ENCODE peak calls at places on chromosomes 1 and 21, in four cellular contexts. D is OCI-LY7, V is lung, F is small intestine. S is an unnamed sample.
A peak's percentile ranks its signal among the peaks of the same experiment; 100 is the strongest.

GRCh38 chr1:3912809-3913685 is 13.0 kb upstream of the C1orf174 start:
- DNase-seq in D (no peak), V (no peak), F (peak; percentile 29), S (no peak)

GRCh38 chr1:223189903-223190724 is 47.1 kb upstream of the TLR5 start:
- DNase-seq in D (no peak), V (peak; percentile 27), F (no peak), S (peak; percentile 59)

GRCh38 chr1:6163191-6163972 is 16.7 kb downstream of the CHD5 start:
- DNase-seq in D (no peak), V (no peak), F (no peak), S (no peak)

GRCh38 chr1:169576241-169576933 is 9.9 kb downstream of the F5 start:
- DNase-seq in D (no peak), V (no peak), F (no peak), S (no peak)

GRCh38 chr1:115669002-115669673 is 27.4 kb downstream of the VANGL1 start:
- DNase-seq in D (no peak), V (no peak), F (no peak), S (no peak)

GRCh38 chr1:240190881-240191385 is 99.2 kb downstream of the FMN2 start:
- DNase-seq in D (no peak), V (no peak), F (no peak), S (no peak)

GRCh38 chr1:31505884-31506497 is 70.3 kb upstream of the TINAGL1 start:
- DNase-seq in D (no peak), V (no peak), F (no peak), S (no peak)

GRCh38 chr1:3657578-3658230 is 5.4 kb downstream of the TP73 start:
- DNase-seq in D (no peak), V (no peak), F (no peak), S (no peak)

GRCh38 chr21:32533053-32533452 is 52.3 kb downstream of the TCP10L start:
- DNase-seq in D (no peak), V (no peak), F (no peak), S (no peak)

GRCh38 chr1:1875932-1876331 is 15.0 kb downstream of the GNB1 start:
- DNase-seq in D (no peak), V (no peak), F (no peak), S (no peak)

GRCh38 chr1:1880617-1881312 is 10.1 kb downstream of the GNB1 start:
- DNase-seq in D (no peak), V (no peak), F (peak; percentile 48), S (no peak)

GRCh38 chr1:1879942-1880341 is 10.9 kb downstream of the GNB1 start:
- DNase-seq in D (no peak), V (no peak), F (no peak), S (no peak)

GRCh38 chr1:1876335-1876935 is 14.5 kb downstream of the GNB1 start:
- DNase-seq in D (no peak), V (no peak), F (no peak), S (no peak)

DNA sequence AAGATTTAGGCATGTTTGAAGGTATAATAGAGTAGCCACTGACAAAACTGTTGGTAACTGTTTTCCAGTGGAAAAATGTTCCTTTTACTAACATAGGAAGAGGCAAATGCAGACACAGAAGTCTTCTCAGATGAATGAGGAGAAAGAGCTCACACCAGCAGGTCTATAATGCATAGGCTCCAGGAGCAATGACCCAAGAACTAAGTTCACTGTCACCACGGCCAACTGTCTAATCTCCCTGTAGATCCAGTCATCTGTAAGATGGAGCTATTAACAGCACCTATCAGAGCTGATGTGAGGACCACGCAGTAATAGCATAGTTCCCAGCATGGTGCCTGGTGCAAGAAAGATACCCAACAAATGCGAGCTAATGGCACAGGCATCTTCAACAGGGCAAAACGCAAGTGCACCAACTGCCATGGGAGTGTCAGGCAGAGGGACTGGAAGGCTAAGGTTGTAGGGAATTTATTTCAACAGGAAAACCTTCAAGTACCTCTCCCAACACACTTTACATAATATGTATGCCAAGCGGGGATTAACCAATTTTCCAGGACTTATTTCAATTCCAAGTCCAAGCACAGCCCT is 12.9 kb downstream of the GNB1 start:
- DNase-seq in D (no peak), V (no peak), F (no peak), S (no peak)
- H3K4me1 ChIP-seq in D (peaks cover 31% of the 10 kb centered on the region), V (peaks cover 33% of the 10 kb centered on the region), F (peaks cover 6% of the 10 kb centered on the region), S (peaks cover 85% of the 10 kb centered on the region)

DNA sequence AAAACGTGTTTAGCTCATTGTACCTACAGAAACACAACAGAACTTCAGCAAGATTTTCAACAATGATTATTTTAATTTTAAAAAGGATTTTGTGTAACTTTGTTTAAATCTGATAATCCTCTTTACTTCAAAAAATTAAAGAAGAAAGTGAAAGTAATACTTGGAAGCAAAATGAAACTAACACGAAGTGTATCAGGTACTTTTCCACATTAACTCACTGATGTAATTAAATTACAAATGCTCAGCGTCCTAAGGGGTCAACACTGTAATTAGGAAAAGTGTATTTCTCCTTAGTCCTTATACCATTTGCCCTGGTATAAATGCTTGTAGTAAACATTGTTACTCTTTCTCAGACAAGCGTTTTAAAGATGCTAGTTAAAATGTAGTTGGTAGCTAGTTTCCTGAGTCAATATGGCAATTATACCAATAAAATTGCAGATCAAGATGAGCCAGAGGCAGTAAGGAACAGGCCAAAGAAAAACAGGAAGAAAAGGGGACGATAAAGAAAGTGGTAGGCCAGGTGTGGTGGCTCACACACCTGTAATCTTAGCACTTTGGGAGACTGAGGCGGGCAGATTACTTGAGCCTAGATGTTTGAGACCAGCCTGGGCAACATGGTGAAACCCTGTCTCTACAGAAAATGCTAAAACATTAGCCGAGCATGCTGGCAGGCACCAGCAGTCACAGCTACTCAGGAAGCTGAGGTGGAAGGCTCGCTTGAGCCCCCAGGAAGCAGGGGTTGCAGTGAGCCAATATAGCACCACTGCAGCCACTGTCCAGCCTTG is 553.0 kb downstream of the SMYD3 start:
- DNase-seq in D (peak; percentile 71), V (no peak), F (peak; percentile 45), S (no peak)
- H3K4me3 ChIP-seq in D (peak overlapping the region; percentile 60), V (no peak overlapping the region), F (no peak overlapping the region), S (peak overlapping the region; percentile 54)

GRCh38 chr1:25797939-25798338 is 2.1 kb upstream of the SELENON start:
- DNase-seq in D (peak; percentile 43), V (no peak), F (peak; percentile 33), S (no peak)

GRCh38 chr1:25794325-25794724 is 5.7 kb upstream of the SELENON start:
- DNase-seq in D (no peak), V (no peak), F (no peak), S (no peak)

GRCh38 chr1:25796807-25797458 is 3.1 kb upstream of the SELENON start:
- DNase-seq in D (peak; percentile 83), V (peak; percentile 88), F (peak; percentile 74), S (peak; percentile 87)

GRCh38 chr1:25795227-25795626 is 4.8 kb upstream of the SELENON start:
- DNase-seq in D (no peak), V (no peak), F (no peak), S (no peak)

DNA sequence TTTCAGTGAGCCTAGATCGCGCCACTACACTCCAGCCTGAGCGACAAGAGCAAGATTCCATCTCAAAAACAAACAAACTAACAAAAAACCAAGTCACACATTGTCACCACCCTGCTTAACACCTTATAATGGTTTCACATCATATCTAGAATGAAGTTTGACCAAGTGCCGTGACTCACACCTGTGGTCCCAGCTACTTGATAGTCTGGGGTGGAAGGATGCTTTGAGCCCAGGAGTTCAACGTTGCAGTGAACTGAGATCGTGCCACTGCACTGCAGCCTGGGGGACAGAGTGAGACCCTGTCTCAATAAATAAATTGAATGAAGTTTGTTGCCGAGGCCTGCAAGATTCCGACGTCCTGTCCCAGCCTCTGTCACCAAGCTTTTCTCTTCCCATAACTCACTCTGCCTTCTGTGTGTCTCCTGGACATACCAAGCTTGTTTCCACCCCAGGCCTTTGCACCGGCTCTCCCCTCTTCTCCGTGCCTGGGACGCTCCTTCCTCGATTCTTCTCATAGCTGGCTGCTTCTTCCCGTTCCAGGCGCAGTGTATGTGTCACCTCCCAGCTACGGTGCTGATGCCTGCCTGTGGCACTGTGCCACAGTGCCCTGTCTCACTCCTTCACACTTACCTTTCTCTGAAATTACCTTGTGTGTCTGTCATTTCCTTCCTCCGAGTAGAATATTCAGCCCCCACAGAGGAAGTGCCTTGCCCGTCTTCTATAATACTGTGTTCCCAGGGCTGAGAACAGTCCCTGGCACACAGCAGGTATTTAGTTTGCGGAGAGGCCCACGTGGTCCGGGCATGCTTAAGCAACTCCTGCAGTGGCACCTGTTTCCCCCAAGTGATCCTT is 3.8 kb upstream of the SELENON start:
- DNase-seq in D (no peak), V (peak; percentile 60), F (peak; percentile 20), S (peak; percentile 14)
- H3K4me1 ChIP-seq in D (peaks cover 32% of the 10 kb centered on the region), V (no peaks in the 10 kb centered on the region), F (peaks cover 5% of the 10 kb centered on the region), S (peaks cover 49% of the 10 kb centered on the region)

GRCh38 chr21:29182674-29183073 is 52.2 kb downstream of the MAP3K7CL start:
- DNase-seq in D (no peak), V (no peak), F (peak; percentile 28), S (no peak)
- H3K4me3 ChIP-seq in D (no peak overlapping the region), V (no peak overlapping the region), F (no peak overlapping the region), S (no peak overlapping the region)

DNA sequence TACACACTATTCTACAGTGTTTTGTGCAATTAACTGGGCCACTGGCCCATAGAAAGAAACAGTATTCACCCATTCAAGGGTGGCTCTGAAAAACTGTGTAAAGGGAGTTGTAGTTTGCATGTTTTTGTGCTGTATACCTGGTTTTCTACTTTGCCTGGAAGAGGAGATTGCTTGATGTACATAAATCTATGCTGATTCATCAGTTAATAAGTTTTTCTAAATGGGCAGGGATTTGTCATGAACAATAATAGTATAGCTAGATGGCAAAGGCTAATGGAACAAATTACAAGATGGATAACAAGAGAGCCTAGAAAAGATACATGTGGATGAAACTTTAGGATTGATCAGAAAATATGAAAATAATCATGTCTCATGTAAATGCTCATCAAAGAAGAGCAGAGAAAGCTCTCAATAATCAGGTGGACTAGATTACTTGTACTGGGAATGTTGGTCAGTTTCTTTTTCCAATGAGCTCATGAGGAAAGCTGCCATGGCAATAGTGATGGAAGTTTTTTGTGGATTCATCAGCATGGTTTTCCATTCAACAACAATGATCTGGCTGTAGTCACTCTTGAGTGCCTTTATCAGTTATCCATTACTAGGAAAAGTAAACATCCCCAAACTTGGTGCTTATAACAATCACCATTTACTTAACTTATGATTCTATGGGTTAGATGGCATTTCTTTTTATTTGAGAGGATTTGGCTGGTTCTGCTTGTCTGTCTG is 602.8 kb downstream of the BRINP3 start:
- DNase-seq in D (no peak), V (no peak), F (no peak), S (no peak)
- H3K4me1 ChIP-seq in D (no peaks in the 10 kb centered on the region), V (no peaks in the 10 kb centered on the region), F (no peaks in the 10 kb centered on the region), S (no peaks in the 10 kb centered on the region)

DNA sequence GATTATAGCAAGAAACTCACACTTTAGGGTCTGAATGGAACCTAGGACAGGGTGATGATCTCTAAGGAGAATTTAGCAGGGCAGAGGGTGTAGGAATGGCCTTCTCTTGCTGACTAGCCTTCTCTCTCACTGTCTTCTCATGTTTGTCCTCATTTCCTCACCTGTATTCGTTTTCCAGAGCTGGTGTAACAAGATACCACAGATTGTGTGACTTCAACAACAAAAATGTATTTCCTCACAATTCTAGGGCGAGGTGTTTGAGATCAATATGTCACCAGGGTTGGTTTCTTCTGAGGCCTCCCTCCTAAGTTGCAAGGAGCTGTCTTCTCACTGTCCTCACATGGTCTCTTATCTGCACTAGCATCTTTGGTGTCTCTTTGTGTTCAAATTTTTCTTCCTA is 177.9 kb upstream of the C1orf87 start:
- DNase-seq in D (no peak), V (no peak), F (no peak), S (no peak)
- H3K4me3 ChIP-seq in D (no peak overlapping the region), V (no peak overlapping the region), F (no peak overlapping the region), S (no peak overlapping the region)

S was measured in CD8-positive, alpha-beta memory T cell.